ENCODE peak calls at places on chromosome 1, in nine cellular contexts. Z is breast epithelium, E is AG04450, U is suprapubic skin, S is BJ, A is RWPE1, L is cardiac fibroblast, K is psoas muscle, D is AG09309. Y is an unnamed sample.

GRCh38 chr1:28326505-28326904 is 2.3 kb upstream of the MED18 start:
- DNase-seq in Z (no peak), E (no peak), U (no peak), S (no peak), A (no peak), L (no peak), K (no peak), D (no peak), Y (no peak)

GRCh38 chr1:226655251-226656163 is 83.6 kb downstream of the ITPKB start:
- DNase-seq in Z (no peak), E (no peak), U (no peak), S (no peak), A (no peak), L (no peak), K (peak; percentile 19), D (no peak), Y (no peak)

GRCh38 chr1:241776911-241777310 is 71.1 kb upstream of the EXO1 start:
- DNase-seq in Z (no peak), E (no peak), U (no peak), S (no peak), A (no peak), L (no peak), K (no peak), D (no peak), Y (no peak)

GRCh38 chr1:241837901-241838300 is 10.1 kb upstream of the EXO1 start:
- DNase-seq in Z (no peak), E (peak; percentile 94), U (no peak), S (peak; percentile 84), A (no peak), L (peak; percentile 77), K (no peak), D (peak; percentile 73), Y (no peak)

GRCh38 chr1:22831729-22832413 is 121.2 kb downstream of the EPHB2 start:
- DNase-seq in Z (no peak), E (peak; percentile 48), U (no peak), S (peak; percentile 66), A (peak; percentile 91), L (peak; percentile 72), K (peak; percentile 32), D (peak; percentile 81), Y (no peak)

GRCh38 chr1:230073371-230074035 is 6.5 kb downstream of the GALNT2 start:
- DNase-seq in Z (no peak), E (peak; percentile 33), U (no peak), S (no peak), A (peak; percentile 46), L (no peak), K (peak; percentile 58), D (no peak), Y (no peak)

GRCh38 chr1:41486053-41486891 is 1.8 kb upstream of the EDN2 start:
- DNase-seq in Z (no peak), E (no peak), U (no peak), S (no peak), A (no peak), L (peak; percentile 40), K (no peak), D (no peak), Y (peak; percentile 79)

GRCh38 chr1:208010487-208011079 is 99.7 kb upstream of the CD34 start:
- DNase-seq in Z (no peak), E (no peak), U (no peak), S (no peak), A (no peak), L (no peak), K (no peak), D (no peak), Y (no peak)

GRCh38 chr1:115507256-115507589 is 134.5 kb upstream of the VANGL1 start:
- DNase-seq in Z (no peak), E (no peak), U (no peak), S (no peak), A (peak; percentile 30), L (peak; percentile 63), K (no peak), D (no peak), Y (no peak)

GRCh38 chr1:211237579-211237978 is 21.6 kb upstream of the RCOR3 start:
- DNase-seq in Z (no peak), E (no peak), U (no peak), S (no peak), A (no peak), L (no peak), K (no peak), D (no peak), Y (no peak)

GRCh38 chr1:63780541-63780940 is 6.7 kb downstream of the ROR1 start:
- DNase-seq in Z (no peak), E (no peak), U (no peak), S (no peak), A (no peak), L (no peak), K (no peak), D (no peak), Y (no peak)

GRCh38 chr1:162171078-162171477 is 101.6 kb downstream of the NOS1AP start:
- DNase-seq in Z (no peak), E (no peak), U (no peak), S (peak; percentile 21), A (no peak), L (peak; percentile 3), K (no peak), D (no peak), Y (no peak)

GRCh38 chr1:221794079-221794670 is 52.3 kb upstream of the DUSP10 start:
- DNase-seq in Z (no peak), E (peak; percentile 23), U (no peak), S (no peak), A (no peak), L (no peak), K (no peak), D (peak; percentile 3), Y (peak; percentile 24)

GRCh38 chr1:212938846-212939245 is 11.5 kb upstream of the VASH2 start:
- DNase-seq in Z (no peak), E (no peak), U (no peak), S (no peak), A (no peak), L (no peak), K (no peak), D (no peak), Y (no peak)

GRCh38 chr1:182317489-182318180 is 74.0 kb downstream of the GLUL start:
- DNase-seq in Z (no peak), E (no peak), U (no peak), S (no peak), A (no peak), L (no peak), K (no peak), D (no peak), Y (no peak)

GRCh38 chr1:5921671-5922070 is 70.6 kb downstream of the NPHP4 start:
- DNase-seq in Z (no peak), E (no peak), U (no peak), S (no peak), A (no peak), L (no peak), K (no peak), D (no peak), Y (no peak)

GRCh38 chr1:150142083-150142482 is 7.6 kb upstream of the PLEKHO1 start:
- DNase-seq in Z (no peak), E (no peak), U (no peak), S (no peak), A (no peak), L (no peak), K (no peak), D (no peak), Y (no peak)

GRCh38 chr1:103489881-103490280 is 35.6 kb upstream of the RNPC3 start:
- DNase-seq in Z (no peak), E (no peak), U (no peak), S (no peak), A (no peak), L (no peak), K (no peak), D (no peak), Y (no peak)

GRCh38 chr1:100810360-100810759 is 84.3 kb downstream of the EXTL2 start:
- DNase-seq in Z (no peak), E (no peak), U (no peak), S (no peak), A (no peak), L (peak; percentile 69), K (no peak), D (no peak), Y (no peak)

GRCh38 chr1:167052389-167052788 is 37.8 kb downstream of the GPA33 start:
- DNase-seq in Z (no peak), E (no peak), U (no peak), S (no peak), A (peak; percentile 16), L (no peak), K (no peak), D (no peak), Y (no peak)

GRCh38 chr1:175225805-175226129 is 33.2 kb upstream of the KIAA0040 start:
- DNase-seq in Z (no peak), E (no peak), U (no peak), S (no peak), A (no peak), L (no peak), K (no peak), D (no peak), Y (no peak)
- TF ChIP-seq CTCF in Z (no peak), E (no peak), U (no peak), S (no peak), A (no peak), L (peak; percentile 1), K (no peak), D (no peak), Y (no peak)

GRCh38 chr1:231093158-231093922 is 53.3 kb upstream of the FAM89A start:
- DNase-seq in Z (no peak), E (no peak), U (no peak), S (no peak), A (no peak), L (peak; percentile 28), K (no peak), D (no peak), Y (no peak)
- TF ChIP-seq CTCF in Z (no peak), E (no peak), U (no peak), S (no peak), A (no peak), L (no peak), K (no peak), D (no peak), Y (no peak)

GRCh38 chr1:109959974-109960744 is 24.4 kb upstream of the AHCYL1 start:
- DNase-seq in Z (no peak), E (peak; percentile 61), U (no peak), S (no peak), A (peak; percentile 60), L (peak; percentile 73), K (no peak), D (peak; percentile 39), Y (no peak)
- TF ChIP-seq CTCF in Z (no peak), E (peak; percentile 18), U (no peak), S (no peak), A (no peak), L (no peak), K (no peak), D (no peak), Y (no peak)

DNA sequence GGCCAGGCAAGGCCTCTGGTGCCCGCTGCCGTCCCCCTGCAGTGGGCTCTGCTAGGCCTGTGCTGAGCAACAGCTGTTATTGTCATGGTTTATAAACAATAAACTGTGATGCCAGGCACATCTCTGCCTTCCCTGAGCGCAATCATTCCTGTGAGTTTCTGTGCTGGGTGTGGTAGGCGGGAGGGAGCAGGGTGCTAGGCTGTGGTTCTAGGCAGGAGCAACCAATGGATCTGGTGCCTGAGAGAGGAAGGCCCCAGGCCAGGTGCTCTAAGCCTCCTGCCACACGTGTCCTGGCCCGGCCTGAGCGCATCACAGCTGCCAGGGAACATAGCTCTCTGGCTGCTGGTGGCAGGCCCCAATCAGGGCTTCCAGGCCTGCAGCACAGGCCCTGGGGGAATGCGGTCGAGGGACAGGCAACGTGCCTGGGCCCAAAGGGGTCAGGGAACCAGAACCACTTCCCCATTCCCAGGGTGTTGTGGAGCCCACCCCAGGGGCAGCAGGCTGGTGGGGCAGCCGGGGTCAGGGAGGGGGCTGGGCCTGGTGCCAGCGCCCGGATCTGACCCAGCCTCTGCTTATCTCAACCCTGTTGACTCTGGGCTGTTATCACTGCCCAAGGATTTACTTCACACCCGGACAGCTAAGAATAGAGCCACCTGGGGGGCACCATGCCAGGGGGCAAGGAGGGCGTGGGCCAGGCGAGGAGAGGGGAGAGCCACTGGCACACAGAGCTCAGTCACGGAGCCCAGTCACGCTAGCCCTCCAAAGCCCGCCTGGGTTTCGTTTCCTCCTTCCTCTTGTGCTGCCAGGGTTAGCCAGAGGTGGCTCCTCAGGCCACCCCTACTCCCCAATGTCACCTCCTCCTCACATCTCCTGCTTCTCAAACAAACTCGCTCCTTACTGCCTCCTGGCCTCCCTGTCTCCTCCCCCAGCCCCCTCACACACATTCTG is 11.5 kb downstream of the TRIM46 start:
- DNase-seq in Z (no peak), E (no peak), U (peak; percentile 66), S (no peak), A (no peak), L (no peak), K (no peak), D (no peak), Y (peak; percentile 86)
- TF ChIP-seq CTCF in Z (no peak), E (no peak), U (no peak), S (no peak), A (no peak), L (no peak), K (no peak), D (no peak), Y (no peak)

Y was measured in GM20000.